ENCODE peak calls at places on chromosome 22, in nine cellular contexts. O is KBM-7, F is osteocyte, R is left kidney, K is NT2/D1, Z is heart right ventricle, Y is transverse colon, J is fibroblast of the aortic adventitia, M is skeletal muscle cell. B is an unnamed sample.

GRCh38 chr22:22767876-22768602 is 119.6 kb upstream of the IGLL5 start:
- DNase-seq in O (no peak), F (peak; percentile 64), R (no peak), K (no peak), Z (no peak), Y (no peak), J (no peak), M (no peak), B (no peak)

GRCh38 chr22:30879398-30879797 is 89.2 kb downstream of the MORC2 start:
- DNase-seq in O (no peak), F (no peak), R (no peak), K (no peak), Z (peak; percentile 4), Y (no peak), J (no peak), M (no peak), B (peak; percentile 56)

GRCh38 chr22:37267128-37267587 is 15.2 kb upstream of the CYTH4 start:
- DNase-seq in O (peak; percentile 70), F (no peak), R (peak; percentile 76), K (no peak), Z (peak; percentile 53), Y (peak; percentile 55), J (peak; percentile 30), M (no peak), B (peak; percentile 62)

GRCh38 chr22:24427500-24428164 is at the start of gene ADORA2A:
- DNase-seq in O (no peak), F (no peak), R (no peak), K (no peak), Z (peak; percentile 38), Y (peak; percentile 84), J (no peak), M (no peak), B (peak; percentile 70)

GRCh38 chr22:35664955-35665577 is 16.8 kb downstream of the APOL6 start:
- DNase-seq in O (no peak), F (no peak), R (no peak), K (no peak), Z (no peak), Y (no peak), J (no peak), M (no peak), B (no peak)

GRCh38 chr22:27318516-27318915 is 483.0 kb downstream of the MN1 start:
- DNase-seq in O (no peak), F (no peak), R (peak; percentile 69), K (no peak), Z (no peak), Y (peak; percentile 62), J (peak; percentile 91), M (peak; percentile 72), B (no peak)

GRCh38 chr22:38423512-38424503 is 31.2 kb downstream of the KCNJ4 start:
- DNase-seq in O (no peak), F (no peak), R (peak; percentile 24), K (no peak), Z (no peak), Y (peak; percentile 43), J (no peak), M (no peak), B (peak; percentile 43)

GRCh38 chr22:22002526-22003055 is 20.0 kb upstream of the TOP3B start:
- DNase-seq in O (no peak), F (no peak), R (no peak), K (no peak), Z (no peak), Y (no peak), J (no peak), M (no peak), B (no peak)

GRCh38 chr22:47918276-47918928 is 1156.0 kb downstream of the TBC1D22A start:
- DNase-seq in O (peak; percentile 15), F (peak; percentile 56), R (peak; percentile 68), K (no peak), Z (no peak), Y (peak; percentile 29), J (no peak), M (no peak), B (no peak)

GRCh38 chr22:26718905-26719304 is 61.5 kb downstream of the MIAT start:
- DNase-seq in O (no peak), F (no peak), R (no peak), K (no peak), Z (no peak), Y (no peak), J (peak; percentile 92), M (peak; percentile 73), B (no peak)

GRCh38 chr22:42138972-42139371 is 8.4 kb upstream of the CYP2D6 start:
- DNase-seq in O (no peak), F (no peak), R (no peak), K (no peak), Z (no peak), Y (no peak), J (no peak), M (no peak), B (no peak)

GRCh38 chr22:36773935-36774334 is 2.0 kb downstream of the IFT27 start:
- DNase-seq in O (peak; percentile 60), F (no peak), R (peak; percentile 46), K (no peak), Z (no peak), Y (no peak), J (peak; percentile 65), M (no peak), B (no peak)